ENCODE peak calls at places on chromosomes 16 and 17, in seven cellular contexts. A is GM12878, E is endodermal cell, X is Panc1, O is aorta, N is dermis microvascular lymphatic vessel endothelial cell, W is AG04449. B is an unnamed sample.

GRCh38 chr17:50348522-50349240 is 2.8 kb downstream of the XYLT2 start:
- DNase-seq in E (peak), W (no peak), X (no peak), A (no peak), O (peak), N (no peak), B (no peak)

GRCh38 chr16:2420035-2420434 is 9.2 kb upstream of the CCNF start:
- DNase-seq in N (no peak), A (no peak), W (no peak), O (no peak), X (no peak), E (no peak), B (no peak)

GRCh38 chr17:29039764-29040598 is 3.0 kb upstream of the PIPOX start:
- DNase-seq in W (peak), X (no peak), E (peak), N (no peak), O (no peak), A (no peak), B (no peak)

GRCh38 chr17:40553694-40554534 is 11.4 kb downstream of the CCR7 start:
- DNase-seq in W (no peak), E (peak), X (no peak), O (peak), A (no peak), N (no peak), B (no peak)

GRCh38 chr17:29722411-29723198 is 99.9 kb upstream of the CORO6 start:
- DNase-seq in N (no peak), O (no peak), E (no peak), A (peak), X (no peak), W (no peak), B (peak)

GRCh38 chr17:1645207-1646171 is at the start of gene SCARF1:
- DNase-seq in W (no peak), N (peak), O (peak), E (peak), X (no peak), A (no peak), B (no peak)

GRCh38 chr17:58533616-58534188 is 19.3 kb upstream of the MTMR4 start:
- DNase-seq in E (no peak), O (no peak), N (no peak), X (no peak), A (no peak), W (no peak), B (no peak)

GRCh38 chr16:3642397-3643094 is 11.9 kb upstream of the DNASE1 start:
- DNase-seq in O (peak), X (no peak), N (peak), E (peak), A (no peak), W (no peak), B (no peak)

GRCh38 chr17:83151056-83151441 is 71.6 kb downstream of the METRNL start:
- DNase-seq in X (no peak), E (peak), N (no peak), W (no peak), O (peak), A (no peak), B (no peak)

GRCh38 chr16:49776085-49776501 is 79.8 kb downstream of the ZNF423 start:
- DNase-seq in O (peak), X (no peak), E (peak), W (no peak), A (no peak), N (peak), B (no peak)

GRCh38 chr16:35174006-35174405 is 1714.6 kb downstream of the TP53TG3F start:
- DNase-seq in X (no peak), E (no peak), A (no peak), O (peak), W (no peak), N (no peak), B (no peak)

GRCh38 chr17:78341559-78342437 is 18.1 kb downstream of the SOCS3 start:
- DNase-seq in E (peak), X (no peak), W (no peak), O (peak), A (no peak), N (no peak), B (no peak)

GRCh38 chr17:68909066-68909465 is 46.1 kb downstream of the ABCA8 start:
- DNase-seq in E (no peak), N (no peak), O (no peak), X (no peak), W (peak), A (peak), B (peak)

GRCh38 chr16:54938351-54939346 is 8.0 kb downstream of the IRX5 start:
- DNase-seq in X (no peak), W (no peak), N (no peak), A (no peak), E (peak), O (no peak), B (no peak)

GRCh38 chr16:12674096-12674495 is 129.6 kb downstream of the CPPED1 start:
- DNase-seq in A (no peak), W (peak), N (no peak), X (no peak), E (no peak), O (no peak), B (peak)

GRCh38 chr17:10737786-10738185 is 8.0 kb upstream of the TMEM220 start:
- DNase-seq in O (no peak), X (no peak), A (no peak), E (no peak), W (no peak), N (no peak), B (no peak)

GRCh38 chr16:9061358-9061813 is 30.1 kb upstream of the HAPSTR1 start:
- DNase-seq in O (no peak), A (no peak), X (no peak), N (no peak), E (no peak), W (no peak), B (no peak)

GRCh38 chr16:50335198-50335958 is 33.4 kb downstream of the BRD7 start:
- DNase-seq in X (no peak), N (no peak), W (no peak), A (no peak), O (no peak), E (no peak), B (no peak)

GRCh38 chr16:22635345-22635744 is 124.7 kb downstream of the NPIPB5 start:
- DNase-seq in O (no peak), E (no peak), N (no peak), X (no peak), W (no peak), A (no peak), B (no peak)

GRCh38 chr16:3909791-3910583 is 29.5 kb upstream of the CREBBP start:
- DNase-seq in X (no peak), N (no peak), O (peak), W (no peak), E (no peak), A (no peak), B (no peak)

GRCh38 chr16:57303910-57304168 is 19.4 kb upstream of the PLLP start:
- DNase-seq in N (no peak), O (no peak), E (no peak), X (no peak), A (no peak), W (no peak), B (no peak)

GRCh38 chr17:74513987-74514631 is 17.2 kb downstream of the CD300LB start:
- DNase-seq in X (peak), N (peak), E (peak), A (peak), W (no peak), O (no peak), B (no peak)

GRCh38 chr17:80850109-80850508 is 141.5 kb upstream of the CHMP6 start:
- DNase-seq in W (no peak), N (no peak), O (no peak), A (no peak), X (no peak), E (no peak), B (no peak)

GRCh38 chr17:76681222-76682137 is 29.3 kb downstream of the MXRA7 start:
- DNase-seq in W (no peak), E (peak), O (peak), A (no peak), X (peak), N (no peak), B (peak)

GRCh38 chr16:1181715-1182671 is 29.1 kb downstream of the CACNA1H start:
- DNase-seq in O (peak), N (peak), A (no peak), X (no peak), W (peak), E (no peak), B (peak)

GRCh38 chr17:69704935-69705334 is 290.4 kb downstream of the MAP2K6 start:
- DNase-seq in W (no peak), N (no peak), E (no peak), X (no peak), O (no peak), A (no peak), B (no peak)

GRCh38 chr16:22313141-22313781 is 16.1 kb downstream of the POLR3E start:
- DNase-seq in O (no peak), W (no peak), N (no peak), E (peak), X (no peak), A (no peak), B (no peak)

GRCh38 chr16:81752225-81752875 is 26.7 kb upstream of the PLCG2 start:
- DNase-seq in X (no peak), W (no peak), N (no peak), E (peak), O (no peak), A (peak), B (no peak)

B was measured in pulmonary artery endothelial cell.